ENCODE peak calls at places on chromosomes 4 and X, in nine cellular contexts. B is activated CD4-positive, CD25-positive, alpha-beta regulatory T cell; L is DMS153; H is HCEC 1CT; C is NCI-H2029; M is A172; I is HFF-Myc; K is SJSA1; E is neuronal stem cell. G is an unnamed sample.

GRCh38 chrX:130014356-130014755 is 31.9 kb downstream of the BCORL1 start:
- DNase-seq in H (no peak), E (no peak), C (no peak), B (no peak), L (no peak), I (no peak), M (no peak), K (no peak), G (no peak)

GRCh38 chrX:826448-826847 is 195.9 kb downstream of the SHOX start:
- DNase-seq in B (no peak), H (no peak), K (no peak), E (no peak), C (no peak), L (no peak), I (peak; percentile 14), M (peak; percentile 31), G (no peak)

GRCh38 chr4:41712413-41712812 is 36.1 kb downstream of the PHOX2B start:
- DNase-seq in B (no peak), H (no peak), M (no peak), I (no peak), L (no peak), C (no peak), E (no peak), K (no peak), G (no peak)

GRCh38 chrX:48540015-48540350 is 469 bp downstream of the TBC1D25 start:
- DNase-seq in I (no peak), H (no peak), E (peak; percentile 30), C (no peak), M (peak; percentile 27), K (no peak), B (no peak), L (no peak), G (no peak)

GRCh38 chr4:24928708-24929107 is 15.9 kb upstream of the CCDC149 start:
- DNase-seq in K (no peak), M (no peak), C (no peak), I (no peak), L (no peak), H (no peak), B (no peak), E (no peak), G (no peak)

GRCh38 chr4:5638316-5638715 is 70.0 kb downstream of the EVC2 start:
- DNase-seq in B (no peak), C (no peak), K (no peak), L (no peak), H (peak; percentile 79), E (no peak), M (peak; percentile 73), I (no peak), G (peak; percentile 56)

GRCh38 chr4:173125216-173125812 is 43.3 kb upstream of the GALNT7 start:
- DNase-seq in E (no peak), L (no peak), B (no peak), C (no peak), H (no peak), I (no peak), M (no peak), K (no peak), G (no peak)

GRCh38 chrX:45794323-45794994 is 593.8 kb upstream of the DIPK2B start:
- DNase-seq in M (no peak), I (no peak), C (no peak), H (no peak), E (no peak), L (no peak), K (no peak), B (no peak), G (no peak)

GRCh38 chr4:42152507-42153504 is at the start of gene BEND4:
- DNase-seq in L (no peak), E (no peak), C (no peak), M (no peak), I (no peak), B (no peak), K (no peak), H (no peak), G (no peak)

GRCh38 chrX:146448791-146449190 is 360.8 kb upstream of the CXorf51B start:
- DNase-seq in C (no peak), B (no peak), L (no peak), E (no peak), I (no peak), H (no peak), K (no peak), M (no peak), G (no peak)

GRCh38 chrX:68183612-68184214 is 249.6 kb downstream of the OPHN1 start:
- DNase-seq in E (no peak), L (no peak), M (peak; percentile 47), C (no peak), H (peak; percentile 29), B (peak; percentile 0), K (no peak), I (no peak), G (no peak)

GRCh38 chrX:140391313-140391712 is 113.6 kb downstream of the SOX3 start:
- DNase-seq in B (no peak), L (no peak), E (no peak), K (no peak), C (no peak), M (no peak), I (no peak), H (no peak), G (no peak)

GRCh38 chr4:83326546-83326945 is 8.1 kb downstream of the HPSE start:
- DNase-seq in M (no peak), K (no peak), I (no peak), C (no peak), E (no peak), L (no peak), B (no peak), H (no peak), G (no peak)

GRCh38 chr4:41644288-41644914 is 104.1 kb downstream of the PHOX2B start:
- DNase-seq in K (no peak), I (peak; percentile 7), H (no peak), M (no peak), L (no peak), C (no peak), B (no peak), E (peak; percentile 81), G (no peak)

GRCh38 chr4:139557506-139558110 is 1.6 kb upstream of the SETD7 start:
- DNase-seq in I (no peak), K (no peak), C (no peak), E (no peak), H (no peak), L (no peak), B (no peak), M (no peak), G (no peak)

GRCh38 chrX:31580726-31581125 is 508.9 kb upstream of the FTHL17 start:
- DNase-seq in L (no peak), K (peak; percentile 54), E (no peak), C (no peak), B (no peak), H (peak; percentile 81), M (peak; percentile 72), I (no peak), G (no peak)

GRCh38 chr4:147539959-147540358 is 59.1 kb downstream of the EDNRA start:
- DNase-seq in K (no peak), B (no peak), C (no peak), L (no peak), I (no peak), M (no peak), E (no peak), H (no peak), G (no peak)

GRCh38 chrX:10239611-10240064 is 82.9 kb downstream of the CLCN4 start:
- DNase-seq in K (peak; percentile 47), H (peak; percentile 66), I (peak; percentile 25), C (no peak), L (no peak), M (peak; percentile 60), B (no peak), E (no peak), G (peak; percentile 47)

GRCh38 chr4:139728146-139728545 is 62.5 kb downstream of the MGST2 start:
- DNase-seq in E (no peak), M (no peak), K (no peak), B (no peak), I (no peak), H (no peak), L (no peak), C (no peak), G (no peak)

GRCh38 chrX:50081282-50081955 is 119.4 kb downstream of the AKAP4 start:
- DNase-seq in H (peak; percentile 2), M (no peak), I (no peak), L (no peak), E (no peak), B (no peak), C (peak; percentile 9), K (no peak), G (no peak)

GRCh38 chr4:38694330-38694729 is 30.3 kb downstream of the KLF3 start:
- DNase-seq in E (no peak), K (no peak), L (no peak), C (no peak), H (no peak), M (no peak), I (no peak), B (no peak), G (no peak)

GRCh38 chrX:46840946-46841740 is 4.3 kb downstream of the RP2 start:
- DNase-seq in I (no peak), L (no peak), H (no peak), K (no peak), M (no peak), E (no peak), B (no peak), C (peak; percentile 1), G (no peak)